ENCODE peak calls at places on chromosomes 11 and 22, in six cellular contexts. Q is CD4-positive, CD25-positive, alpha-beta regulatory T cell; V is GM23338; L is dorsolateral prefrontal cortex; Z is psoas muscle; I is right cardiac atrium. O is an unnamed sample.
A peak's percentile ranks its signal among the peaks of the same experiment; 100 is the strongest.

GRCh38 chr22:49382451-49382735 is 445.3 kb downstream of the BRD1 start:
- DNase-seq in Q (no peak), V (no peak), L (no peak), Z (no peak), I (no peak), O (no peak)

GRCh38 chr11:111976614-111977140 is 39.5 kb downstream of the DIXDC1 start:
- DNase-seq in Q (no peak), V (peak; percentile 78), L (no peak), Z (no peak), I (peak; percentile 68), O (peak; percentile 54)

GRCh38 chr22:32528984-32529982 is 54.7 kb downstream of the FBXO7 start:
- DNase-seq in Q (peak; percentile 28), V (peak; percentile 93), L (peak; percentile 88), Z (peak; percentile 90), I (peak; percentile 96), O (peak; percentile 95)

GRCh38 chr22:37379085-37379484 is 48.2 kb downstream of the ELFN2 start:
- DNase-seq in Q (no peak), V (no peak), L (no peak), Z (no peak), I (no peak), O (no peak)

GRCh38 chr11:91691872-91692271 is 532.7 kb upstream of the FAT3 start:
- DNase-seq in Q (no peak), V (no peak), L (no peak), Z (no peak), I (no peak), O (no peak)

GRCh38 chr11:12102588-12103410 is 7.6 kb upstream of the MICAL2 start:
- DNase-seq in Q (no peak), V (peak; percentile 44), L (no peak), Z (no peak), I (no peak), O (no peak)

GRCh38 chr22:39155421-39155820 is 2.9 kb upstream of the CBX7 start:
- DNase-seq in Q (no peak), V (no peak), L (peak; percentile 41), Z (no peak), I (no peak), O (no peak)

GRCh38 chr11:32792111-32792947 is 2.1 kb downstream of the CCDC73 start:
- DNase-seq in Q (no peak), V (no peak), L (no peak), Z (no peak), I (no peak), O (no peak)

GRCh38 chr11:110199184-110199981 is 97.0 kb downstream of the RDX start:
- DNase-seq in Q (no peak), V (no peak), L (no peak), Z (no peak), I (no peak), O (no peak)

GRCh38 chr22:44462246-44463015 is 35.6 kb downstream of the RTL6 start:
- DNase-seq in Q (no peak), V (no peak), L (no peak), Z (no peak), I (no peak), O (no peak)

GRCh38 chr22:44463151-44463550 is 34.9 kb downstream of the RTL6 start:
- DNase-seq in Q (no peak), V (no peak), L (no peak), Z (no peak), I (no peak), O (no peak)

GRCh38 chr22:44460287-44461082 is 37.5 kb downstream of the RTL6 start:
- DNase-seq in Q (no peak), V (no peak), L (no peak), Z (no peak), I (no peak), O (no peak)

GRCh38 chr22:44461083-44461375 is 37.0 kb downstream of the RTL6 start:
- DNase-seq in Q (no peak), V (no peak), L (no peak), Z (no peak), I (no peak), O (no peak)

DNA sequence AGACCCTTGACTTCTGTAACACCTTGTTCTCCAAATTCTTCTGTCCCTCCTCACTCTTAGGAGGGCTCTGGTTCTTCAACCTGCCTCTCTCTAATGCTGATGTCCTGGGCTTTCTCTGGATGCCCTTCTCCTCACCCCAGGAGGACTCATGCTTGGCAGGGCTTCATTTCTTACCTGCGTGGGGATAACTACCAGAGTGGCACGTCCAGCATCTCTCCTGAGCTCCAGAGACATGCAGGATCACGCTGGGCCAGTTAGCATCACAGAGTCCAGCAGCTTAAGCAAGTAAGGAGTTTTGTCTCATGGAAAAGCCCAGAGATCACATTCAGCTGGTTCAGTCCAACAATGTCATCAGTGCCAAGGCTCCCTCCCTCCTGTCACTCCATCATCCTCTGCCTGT is 36.4 kb downstream of the RTL6 start:
- DNase-seq in Q (no peak), V (no peak), L (no peak), Z (no peak), I (no peak), O (no peak)
- H3K4me3 ChIP-seq in Q (no peak overlapping the region), V (no peak overlapping the region), L (no peak overlapping the region), Z (no peak overlapping the region), I (no peak overlapping the region), O (no peak overlapping the region)

DNA sequence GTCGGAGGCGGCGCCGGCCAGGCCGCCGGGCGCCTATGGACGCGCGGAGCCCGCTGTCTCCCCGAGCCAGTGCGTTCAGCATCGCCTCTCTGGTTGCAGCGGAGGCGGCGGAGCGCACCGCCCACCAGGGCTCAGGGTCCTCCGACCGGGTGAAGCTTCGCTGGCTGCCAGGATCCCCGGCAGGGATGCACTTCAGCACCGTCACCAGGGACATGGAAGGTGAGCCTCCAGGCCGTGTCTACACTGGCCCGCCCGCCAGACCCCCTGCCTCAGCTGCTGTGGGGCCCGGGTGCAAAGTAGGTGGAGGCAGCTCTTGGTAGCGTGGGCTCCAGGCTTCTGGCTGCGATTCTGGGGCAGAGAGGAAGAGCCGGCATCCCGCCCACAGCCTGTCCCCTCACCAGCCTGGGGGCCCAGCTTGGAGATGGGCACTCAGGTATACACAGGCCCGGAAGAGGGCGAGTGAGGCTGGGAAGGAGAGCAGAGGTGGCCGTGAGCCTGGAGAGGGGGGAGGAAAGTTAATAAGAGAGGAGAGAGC is 1.1 kb upstream of the TBX1 start:
- DNase-seq in Q (no peak), V (peak; percentile 54), L (no peak), Z (no peak), I (peak; percentile 45), O (no peak)
- H3K4me3 ChIP-seq in Q (peak overlapping the region; percentile 34), V (peak overlapping the region; percentile 45), L (no peak overlapping the region), Z (peak overlapping the region; percentile 4), I (no peak overlapping the region), O (no peak overlapping the region)

GRCh38 chr22:36359172-36359973 is 28.4 kb downstream of the MYH9 start:
- DNase-seq in Q (no peak), V (no peak), L (no peak), Z (no peak), I (peak; percentile 50), O (no peak)

GRCh38 chr22:36355894-36356293 is 31.9 kb downstream of the MYH9 start:
- DNase-seq in Q (no peak), V (no peak), L (no peak), Z (no peak), I (peak; percentile 43), O (no peak)

GRCh38 chr22:36358533-36359171 is 29.1 kb downstream of the MYH9 start:
- DNase-seq in Q (no peak), V (no peak), L (no peak), Z (no peak), I (peak; percentile 42), O (peak; percentile 47)

GRCh38 chr22:36355362-36355761 is 32.4 kb downstream of the MYH9 start:
- DNase-seq in Q (no peak), V (no peak), L (no peak), Z (no peak), I (peak; percentile 33), O (no peak)

DNA sequence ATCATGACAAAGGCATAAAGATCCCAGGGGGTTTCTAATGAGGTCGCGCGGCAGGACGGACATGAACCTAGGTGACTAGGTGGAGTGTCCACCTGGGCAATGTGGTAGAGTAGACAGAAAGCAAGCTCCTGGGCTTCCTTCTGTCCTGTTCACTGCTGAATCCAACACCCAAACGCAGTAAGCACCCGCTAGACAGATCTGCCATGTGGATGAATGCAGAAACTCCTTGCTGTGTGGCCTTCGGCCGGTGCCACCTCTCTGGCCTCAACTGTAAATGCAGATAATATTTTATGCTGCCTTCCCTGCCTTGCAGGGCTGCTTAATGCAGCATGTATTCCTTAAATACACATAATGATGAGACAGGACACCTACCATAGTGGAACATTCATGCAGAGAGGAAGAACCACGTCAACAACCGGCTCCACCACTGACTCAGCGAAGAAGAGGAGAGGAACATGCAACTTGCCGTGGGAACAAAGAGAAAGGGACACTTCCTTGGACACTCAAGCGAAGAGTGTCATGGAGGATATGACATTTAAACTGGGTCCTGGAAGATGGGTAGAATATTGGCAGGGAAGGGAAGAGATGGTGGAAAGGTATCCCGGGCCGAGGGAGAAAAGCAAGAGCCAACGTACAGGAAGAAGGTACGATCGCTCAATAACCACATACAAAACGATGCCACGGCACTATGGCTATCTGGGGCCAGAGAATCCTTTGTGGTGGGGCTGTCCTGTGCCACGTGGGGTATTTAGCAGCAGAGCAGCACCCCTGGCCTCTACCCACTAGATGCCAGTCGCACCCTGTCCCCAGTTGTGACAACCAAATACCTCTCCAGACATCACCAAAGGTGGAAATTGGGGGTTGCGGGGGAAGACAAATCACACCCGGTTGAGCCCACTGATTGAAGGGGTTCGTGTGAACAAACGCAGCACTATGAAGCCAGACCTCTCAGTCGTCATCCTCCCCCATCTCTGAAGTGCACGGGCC is 30.8 kb downstream of the MYH9 start:
- DNase-seq in Q (peak; percentile 42), V (no peak), L (no peak), Z (no peak), I (peak; percentile 31), O (no peak)
- H3K4me3 ChIP-seq in Q (peak overlapping the region; percentile 83), V (no peak overlapping the region), L (no peak overlapping the region), Z (no peak overlapping the region), I (no peak overlapping the region), O (no peak overlapping the region)

GRCh38 chr22:28799125-28799833 is 1.1 kb downstream of the XBP1 start:
- DNase-seq in Q (no peak), V (peak; percentile 36), L (no peak), Z (peak; percentile 80), I (no peak), O (peak; percentile 54)

GRCh38 chr22:28799834-28800307 is 498 bp downstream of the XBP1 start:
- DNase-seq in Q (no peak), V (peak; percentile 60), L (no peak), Z (peak; percentile 85), I (peak; percentile 92), O (peak; percentile 80)

GRCh38 chr22:28802595-28803087 is 2.3 kb upstream of the XBP1 start:
- DNase-seq in Q (no peak), V (no peak), L (no peak), Z (no peak), I (no peak), O (no peak)

GRCh38 chr22:28800308-28801041 is at the start of gene XBP1:
- DNase-seq in Q (peak; percentile 82), V (peak; percentile 96), L (peak; percentile 91), Z (peak; percentile 97), I (peak; percentile 98), O (peak; percentile 95)

DNA sequence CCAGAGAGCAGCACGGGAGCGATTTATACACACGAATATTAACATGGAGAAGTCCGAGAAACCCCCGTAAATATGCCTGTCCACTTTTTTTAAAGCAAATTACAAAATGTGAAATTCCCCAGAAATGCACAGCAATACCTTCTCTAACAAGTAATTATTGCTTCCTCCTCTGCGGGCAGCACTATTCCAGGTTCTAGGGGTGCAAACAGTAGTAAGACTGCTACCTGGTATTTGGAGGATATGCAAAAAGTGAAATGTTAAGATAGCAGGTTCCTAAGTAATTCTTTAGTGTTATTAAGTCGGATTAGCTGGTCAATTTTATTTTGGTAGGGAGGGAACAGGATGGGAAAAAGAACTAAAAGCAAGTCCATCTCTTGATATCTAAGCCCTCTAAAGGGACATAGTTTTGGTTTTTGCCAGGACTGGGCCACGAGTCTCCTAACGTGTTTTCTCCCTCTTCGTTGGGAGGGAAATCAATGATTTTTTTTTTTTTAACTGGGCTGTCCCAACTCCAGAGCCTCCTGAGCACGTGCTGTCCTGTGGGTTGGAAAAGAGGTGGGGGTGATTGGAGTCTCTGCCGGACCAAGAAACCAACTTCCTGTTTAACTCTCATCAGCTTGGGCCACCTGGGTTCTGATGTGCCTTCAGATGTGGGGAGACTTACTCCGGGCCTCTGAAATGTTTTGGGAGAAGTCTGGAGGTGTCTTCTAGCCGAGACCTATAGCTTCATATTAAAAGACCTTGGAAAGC is 1.7 kb upstream of the XBP1 start:
- DNase-seq in Q (no peak), V (peak; percentile 22), L (no peak), Z (no peak), I (no peak), O (no peak)
- H3K4me3 ChIP-seq in Q (peak overlapping the region; percentile 49), V (peak overlapping the region; percentile 3), L (peak overlapping the region; percentile 99), Z (peak overlapping the region; percentile 82), I (peak overlapping the region; percentile 21), O (no peak overlapping the region)